ENCODE peak calls at places on chromosomes 5 and 9, in nine cellular contexts. P is HS-5; A is aorta; D is T follicular helper cell; H is midbrain; B is psoas muscle; F is Ammon's horn; G is non-pigmented ciliary epithelial cell; T is stimulated activated CD4-positive, alpha-beta T cell treated with anti-CD3 and anti-CD28 coated beads, TNF-alpha, amount 100 ng/mL, for 24 hours. X is an unnamed sample.

GRCh38 chr5:149422429-149423286 is 43.6 kb upstream of the IL17B start:
- DNase-seq in A (peak; percentile 82), T (no peak), H (no peak), P (no peak), F (no peak), G (peak; percentile 65), B (peak; percentile 57), D (no peak), X (no peak)

GRCh38 chr5:24389968-24390367 is 254.8 kb downstream of the CDH10 start:
- DNase-seq in D (no peak), H (no peak), T (no peak), A (no peak), B (no peak), F (no peak), P (no peak), G (no peak), X (no peak)

GRCh38 chr9:135997070-135998012 is 36.2 kb upstream of the UBAC1 start:
- DNase-seq in H (no peak), B (no peak), F (no peak), D (no peak), G (no peak), A (no peak), P (no peak), T (no peak), X (no peak)

GRCh38 chr5:619444-619843 is 7.3 kb downstream of the CEP72 start:
- DNase-seq in G (no peak), T (no peak), P (no peak), D (no peak), A (peak; percentile 36), F (no peak), H (no peak), B (no peak), X (no peak)

GRCh38 chr9:122538757-122539156 is 11.7 kb upstream of the OR1N1 start:
- DNase-seq in T (no peak), D (no peak), H (no peak), B (no peak), G (no peak), F (no peak), P (no peak), A (no peak), X (no peak)

GRCh38 chr5:68480385-68480940 is 264.9 kb downstream of the PIK3R1 start:
- DNase-seq in B (no peak), P (no peak), T (no peak), A (no peak), F (no peak), G (no peak), D (no peak), H (no peak), X (no peak)

GRCh38 chr5:33807771-33808170 is 84.0 kb downstream of the ADAMTS12 start:
- DNase-seq in D (no peak), G (no peak), H (no peak), P (no peak), F (no peak), T (no peak), B (no peak), A (no peak), X (no peak)

GRCh38 chr5:122882836-122883235 is 37.4 kb downstream of the SNX24 start:
- DNase-seq in F (no peak), H (no peak), G (no peak), P (no peak), A (no peak), T (no peak), D (no peak), B (no peak), X (no peak)

GRCh38 chr5:141617682-141618029 is 1.1 kb downstream of the DIAPH1 start:
- DNase-seq in G (no peak), T (no peak), B (no peak), D (no peak), F (no peak), A (no peak), H (no peak), P (no peak), X (no peak)

GRCh38 chr9:21761309-21761901 is 41.0 kb upstream of the MTAP start:
- DNase-seq in G (no peak), F (no peak), P (no peak), D (no peak), A (no peak), B (no peak), T (no peak), H (no peak), X (no peak)

GRCh38 chr5:54045077-54045792 is 265.1 kb downstream of the ARL15 start:
- DNase-seq in T (no peak), H (no peak), F (no peak), P (no peak), G (no peak), D (no peak), B (no peak), A (no peak), X (no peak)

GRCh38 chr9:101047848-101048402 is 19.4 kb downstream of the PLPPR1 start:
- DNase-seq in T (no peak), D (no peak), G (no peak), B (no peak), P (no peak), F (no peak), H (no peak), A (no peak), X (no peak)

GRCh38 chr5:56447232-56447631 is 214.1 kb upstream of the ANKRD55 start:
- DNase-seq in T (no peak), P (no peak), B (no peak), G (no peak), D (no peak), A (no peak), H (no peak), F (no peak), X (no peak)

GRCh38 chr9:114225534-114226288 is 70.4 kb downstream of the COL27A1 start:
- DNase-seq in D (no peak), H (peak; percentile 33), F (no peak), P (peak; percentile 77), G (no peak), T (no peak), A (no peak), B (no peak), X (no peak)

GRCh38 chr5:142697356-142697807 is 11.5 kb upstream of the FGF1 start:
- DNase-seq in T (no peak), B (peak; percentile 57), H (no peak), D (no peak), F (peak; percentile 71), P (no peak), A (peak; percentile 78), G (peak; percentile 43), X (no peak)

GRCh38 chr9:129351058-129351641 is 173.1 kb upstream of the IER5L start:
- DNase-seq in B (no peak), T (no peak), D (no peak), G (no peak), A (no peak), H (no peak), P (no peak), F (no peak), X (no peak)

GRCh38 chr9:72592501-72593403 is 71.3 kb downstream of the TMC1 start:
- DNase-seq in D (no peak), F (peak; percentile 86), G (no peak), P (peak; percentile 38), A (no peak), T (no peak), H (peak; percentile 69), B (no peak), X (no peak)

GRCh38 chr5:147748590-147748989 is 33.9 kb downstream of the JAKMIP2 start:
- DNase-seq in T (no peak), H (no peak), F (no peak), A (no peak), D (no peak), P (no peak), B (no peak), G (no peak), X (no peak)

GRCh38 chr9:93676310-93677054 is 100.1 kb downstream of the PHF2 start:
- DNase-seq in B (no peak), F (no peak), A (peak; percentile 71), G (no peak), P (no peak), H (no peak), T (no peak), D (no peak), X (no peak)

GRCh38 chr9:90007516-90008430 is 403.0 kb downstream of the GADD45G start:
- DNase-seq in P (peak; percentile 49), T (no peak), B (no peak), D (no peak), H (no peak), F (no peak), G (no peak), A (no peak), X (no peak)

GRCh38 chr5:9464478-9464877 is 81.4 kb downstream of the SEMA5A start:
- DNase-seq in P (no peak), T (no peak), A (no peak), D (no peak), F (no peak), H (no peak), B (no peak), G (no peak), X (no peak)

GRCh38 chr5:60487885-60488425 is 212.0 kb downstream of the DEPDC1B start:
- DNase-seq in T (no peak), A (no peak), D (no peak), F (no peak), B (no peak), P (no peak), G (no peak), H (no peak), X (no peak)

GRCh38 chr5:10679336-10679988 is 81.6 kb downstream of the DAP start:
- DNase-seq in T (no peak), H (no peak), B (no peak), A (no peak), P (no peak), D (no peak), G (no peak), F (no peak), X (no peak)

GRCh38 chr5:115588640-115589039 is 13.6 kb downstream of the TICAM2 start:
- DNase-seq in F (no peak), H (no peak), A (no peak), G (no peak), T (no peak), P (no peak), B (no peak), D (no peak), X (no peak)

GRCh38 chr5:139856694-139857093 is 61.1 kb downstream of the PSD2 start:
- DNase-seq in D (no peak), A (no peak), B (no peak), H (no peak), P (no peak), G (no peak), T (no peak), F (no peak), X (no peak)

GRCh38 chr9:120775859-120776258 is 17.4 kb downstream of the FBXW2 start:
- DNase-seq in G (no peak), P (no peak), H (no peak), D (no peak), F (no peak), B (no peak), A (no peak), T (no peak), X (no peak)

GRCh38 chr5:68529581-68529980 is 314.0 kb downstream of the PIK3R1 start:
- DNase-seq in G (no peak), P (peak; percentile 40), F (no peak), B (no peak), A (no peak), H (no peak), D (no peak), T (no peak), X (no peak)

GRCh38 chr9:79660615-79661014 is 88.8 kb downstream of the TLE4 start:
- DNase-seq in G (no peak), T (no peak), F (peak; percentile 53), D (no peak), P (no peak), A (no peak), B (no peak), H (no peak), X (no peak)

GRCh38 chr9:68497629-68498028 is 43.1 kb downstream of the TMEM252 start:
- DNase-seq in D (no peak), H (no peak), P (no peak), F (no peak), B (no peak), G (no peak), A (no peak), T (no peak), X (no peak)

GRCh38 chr5:88376728-88377127 is 108.1 kb upstream of the TMEM161B start:
- DNase-seq in H (no peak), P (no peak), G (no peak), D (no peak), F (no peak), T (no peak), B (no peak), A (no peak), X (no peak)

GRCh38 chr5:175728885-175729828 is 71.3 kb downstream of the HRH2 start:
- DNase-seq in D (no peak), A (no peak), H (no peak), T (no peak), P (no peak), F (no peak), G (no peak), B (no peak), X (no peak)

X was measured in T-helper 9 cell.